ENCODE peak calls at places on chromosomes 5 and 9, in ten cellular contexts. One of them, this sample, is unnamed.

GRCh38 chr5:73120222-73121108 is at the start of gene TMEM171:
- DNase-seq in iris pigment epithelial cell: peak
- DNase-seq in SW480: peak
- DNase-seq in heart right ventricle: peak
- DNase-seq in smooth muscle cell of the brain vasculature: no peak
- DNase-seq in NCI-H2081 treated with DMSO at 0.1 percent for 48 hours: no peak
- DNase-seq in Peyer's patch: peak
- DNase-seq in IMR-90: peak
- DNase-seq in T-helper 2 cell: no peak
- DNase-seq in Right ventricle myocardium superior: peak
- DNase-seq in this sample: peak

GRCh38 chr9:131522257-131523085 is 8.6 kb downstream of the UCK1 start:
- DNase-seq in iris pigment epithelial cell: no peak
- DNase-seq in SW480: no peak
- DNase-seq in heart right ventricle: no peak
- DNase-seq in smooth muscle cell of the brain vasculature: no peak
- DNase-seq in NCI-H2081 treated with DMSO at 0.1 percent for 48 hours: no peak
- DNase-seq in Peyer's patch: no peak
- DNase-seq in IMR-90: no peak
- DNase-seq in T-helper 2 cell: no peak
- DNase-seq in Right ventricle myocardium superior: no peak
- DNase-seq in this sample: no peak

GRCh38 chr5:172871561-172871960 is 37.5 kb downstream of the ERGIC1 start:
- DNase-seq in iris pigment epithelial cell: no peak
- DNase-seq in SW480: no peak
- DNase-seq in heart right ventricle: no peak
- DNase-seq in smooth muscle cell of the brain vasculature: no peak
- DNase-seq in NCI-H2081 treated with DMSO at 0.1 percent for 48 hours: no peak
- DNase-seq in Peyer's patch: no peak
- DNase-seq in IMR-90: no peak
- DNase-seq in T-helper 2 cell: no peak
- DNase-seq in Right ventricle myocardium superior: no peak
- DNase-seq in this sample: no peak

GRCh38 chr9:35645736-35646582 is 4.8 kb downstream of the SIT1 start:
- DNase-seq in iris pigment epithelial cell: peak
- DNase-seq in SW480: peak
- DNase-seq in heart right ventricle: no peak
- DNase-seq in smooth muscle cell of the brain vasculature: no peak
- DNase-seq in NCI-H2081 treated with DMSO at 0.1 percent for 48 hours: no peak
- DNase-seq in Peyer's patch: peak
- DNase-seq in IMR-90: no peak
- DNase-seq in T-helper 2 cell: peak
- DNase-seq in Right ventricle myocardium superior: no peak
- DNase-seq in this sample: no peak

GRCh38 chr5:168314735-168315411 is 23.4 kb downstream of the WWC1 start:
- DNase-seq in iris pigment epithelial cell: peak
- DNase-seq in SW480: peak
- DNase-seq in heart right ventricle: no peak
- DNase-seq in smooth muscle cell of the brain vasculature: no peak
- DNase-seq in NCI-H2081 treated with DMSO at 0.1 percent for 48 hours: no peak
- DNase-seq in Peyer's patch: peak
- DNase-seq in IMR-90: peak
- DNase-seq in T-helper 2 cell: no peak
- DNase-seq in Right ventricle myocardium superior: no peak
- DNase-seq in this sample: peak

GRCh38 chr5:8363133-8363532 is 494.2 kb downstream of the MTRR start:
- DNase-seq in iris pigment epithelial cell: peak
- DNase-seq in SW480: peak
- DNase-seq in heart right ventricle: no peak
- DNase-seq in smooth muscle cell of the brain vasculature: no peak
- DNase-seq in NCI-H2081 treated with DMSO at 0.1 percent for 48 hours: no peak
- DNase-seq in Peyer's patch: no peak
- DNase-seq in IMR-90: peak
- DNase-seq in T-helper 2 cell: no peak
- DNase-seq in Right ventricle myocardium superior: no peak
- DNase-seq in this sample: no peak

GRCh38 chr5:157890825-157891587 is 32.1 kb upstream of the CLINT1 start:
- DNase-seq in iris pigment epithelial cell: no peak
- DNase-seq in SW480: no peak
- DNase-seq in heart right ventricle: no peak
- DNase-seq in smooth muscle cell of the brain vasculature: no peak
- DNase-seq in NCI-H2081 treated with DMSO at 0.1 percent for 48 hours: no peak
- DNase-seq in Peyer's patch: no peak
- DNase-seq in IMR-90: peak
- DNase-seq in T-helper 2 cell: peak
- DNase-seq in Right ventricle myocardium superior: no peak
- DNase-seq in this sample: no peak

GRCh38 chr5:51664491-51665294 is 281.4 kb downstream of the ISL1 start:
- DNase-seq in iris pigment epithelial cell: no peak
- DNase-seq in SW480: no peak
- DNase-seq in heart right ventricle: no peak
- DNase-seq in smooth muscle cell of the brain vasculature: no peak
- DNase-seq in NCI-H2081 treated with DMSO at 0.1 percent for 48 hours: no peak
- DNase-seq in Peyer's patch: no peak
- DNase-seq in IMR-90: no peak
- DNase-seq in T-helper 2 cell: no peak
- DNase-seq in Right ventricle myocardium superior: no peak
- DNase-seq in this sample: no peak

GRCh38 chr5:131224387-131225191 is 39.3 kb upstream of the CDC42SE2 start:
- DNase-seq in iris pigment epithelial cell: peak
- DNase-seq in SW480: no peak
- DNase-seq in heart right ventricle: peak
- DNase-seq in smooth muscle cell of the brain vasculature: no peak
- DNase-seq in NCI-H2081 treated with DMSO at 0.1 percent for 48 hours: no peak
- DNase-seq in Peyer's patch: peak
- DNase-seq in IMR-90: no peak
- DNase-seq in T-helper 2 cell: peak
- DNase-seq in Right ventricle myocardium superior: peak
- DNase-seq in this sample: no peak

GRCh38 chr9:71966601-71967000 is 55.2 kb downstream of the C9orf85 start:
- DNase-seq in iris pigment epithelial cell: no peak
- DNase-seq in SW480: no peak
- DNase-seq in heart right ventricle: no peak
- DNase-seq in smooth muscle cell of the brain vasculature: no peak
- DNase-seq in NCI-H2081 treated with DMSO at 0.1 percent for 48 hours: no peak
- DNase-seq in Peyer's patch: no peak
- DNase-seq in IMR-90: no peak
- DNase-seq in T-helper 2 cell: no peak
- DNase-seq in Right ventricle myocardium superior: no peak
- DNase-seq in this sample: no peak

GRCh38 chr5:30337084-30337573 is 856.4 kb upstream of the CDH6 start:
- DNase-seq in iris pigment epithelial cell: no peak
- DNase-seq in SW480: no peak
- DNase-seq in heart right ventricle: no peak
- DNase-seq in smooth muscle cell of the brain vasculature: no peak
- DNase-seq in NCI-H2081 treated with DMSO at 0.1 percent for 48 hours: no peak
- DNase-seq in Peyer's patch: no peak
- DNase-seq in IMR-90: no peak
- DNase-seq in T-helper 2 cell: no peak
- DNase-seq in Right ventricle myocardium superior: no peak
- DNase-seq in this sample: no peak

GRCh38 chr5:76641514-76642120 is 18.4 kb upstream of the F2RL2 start:
- DNase-seq in iris pigment epithelial cell: peak
- DNase-seq in SW480: peak
- DNase-seq in heart right ventricle: no peak
- DNase-seq in smooth muscle cell of the brain vasculature: peak
- DNase-seq in NCI-H2081 treated with DMSO at 0.1 percent for 48 hours: no peak
- DNase-seq in Peyer's patch: no peak
- DNase-seq in IMR-90: peak
- DNase-seq in T-helper 2 cell: peak
- DNase-seq in Right ventricle myocardium superior: no peak
- DNase-seq in this sample: peak

GRCh38 chr5:60492958-60493357 is 207.0 kb downstream of the DEPDC1B start:
- DNase-seq in iris pigment epithelial cell: no peak
- DNase-seq in SW480: no peak
- DNase-seq in heart right ventricle: no peak
- DNase-seq in smooth muscle cell of the brain vasculature: no peak
- DNase-seq in NCI-H2081 treated with DMSO at 0.1 percent for 48 hours: no peak
- DNase-seq in Peyer's patch: no peak
- DNase-seq in IMR-90: peak
- DNase-seq in T-helper 2 cell: no peak
- DNase-seq in Right ventricle myocardium superior: no peak
- DNase-seq in this sample: no peak

GRCh38 chr9:129235931-129236331 is 57.9 kb upstream of the IER5L start:
- DNase-seq in iris pigment epithelial cell: no peak
- DNase-seq in SW480: peak
- DNase-seq in heart right ventricle: no peak
- DNase-seq in smooth muscle cell of the brain vasculature: no peak
- DNase-seq in NCI-H2081 treated with DMSO at 0.1 percent for 48 hours: no peak
- DNase-seq in Peyer's patch: peak
- DNase-seq in IMR-90: no peak
- DNase-seq in T-helper 2 cell: peak
- DNase-seq in Right ventricle myocardium superior: no peak
- DNase-seq in this sample: no peak

GRCh38 chr5:143024227-143024920 is 254.2 kb downstream of the ARHGAP26 start:
- DNase-seq in iris pigment epithelial cell: no peak
- DNase-seq in SW480: no peak
- DNase-seq in heart right ventricle: no peak
- DNase-seq in smooth muscle cell of the brain vasculature: no peak
- DNase-seq in NCI-H2081 treated with DMSO at 0.1 percent for 48 hours: no peak
- DNase-seq in Peyer's patch: no peak
- DNase-seq in IMR-90: no peak
- DNase-seq in T-helper 2 cell: no peak
- DNase-seq in Right ventricle myocardium superior: no peak
- DNase-seq in this sample: no peak

GRCh38 chr5:21152611-21153010 is 1164.6 kb upstream of the CDH18 start:
- DNase-seq in iris pigment epithelial cell: peak
- DNase-seq in SW480: peak
- DNase-seq in heart right ventricle: no peak
- DNase-seq in smooth muscle cell of the brain vasculature: peak
- DNase-seq in NCI-H2081 treated with DMSO at 0.1 percent for 48 hours: peak
- DNase-seq in Peyer's patch: no peak
- DNase-seq in IMR-90: peak
- DNase-seq in T-helper 2 cell: no peak
- DNase-seq in Right ventricle myocardium superior: no peak
- DNase-seq in this sample: no peak

GRCh38 chr9:38178282-38178681 is 109.3 kb upstream of the SHB start:
- DNase-seq in iris pigment epithelial cell: no peak
- DNase-seq in SW480: peak
- DNase-seq in heart right ventricle: no peak
- DNase-seq in smooth muscle cell of the brain vasculature: no peak
- DNase-seq in NCI-H2081 treated with DMSO at 0.1 percent for 48 hours: no peak
- DNase-seq in Peyer's patch: no peak
- DNase-seq in IMR-90: no peak
- DNase-seq in T-helper 2 cell: no peak
- DNase-seq in Right ventricle myocardium superior: no peak
- DNase-seq in this sample: no peak

GRCh38 chr5:13566903-13567339 is 377.6 kb downstream of the DNAH5 start:
- DNase-seq in iris pigment epithelial cell: peak
- DNase-seq in SW480: peak
- DNase-seq in heart right ventricle: no peak
- DNase-seq in smooth muscle cell of the brain vasculature: no peak
- DNase-seq in NCI-H2081 treated with DMSO at 0.1 percent for 48 hours: no peak
- DNase-seq in Peyer's patch: no peak
- DNase-seq in IMR-90: peak
- DNase-seq in T-helper 2 cell: no peak
- DNase-seq in Right ventricle myocardium superior: no peak
- DNase-seq in this sample: peak

GRCh38 chr5:56829137-56829536 is 13.8 kb downstream of the MAP3K1 start:
- DNase-seq in iris pigment epithelial cell: no peak
- DNase-seq in SW480: peak
- DNase-seq in heart right ventricle: no peak
- DNase-seq in smooth muscle cell of the brain vasculature: no peak
- DNase-seq in NCI-H2081 treated with DMSO at 0.1 percent for 48 hours: no peak
- DNase-seq in Peyer's patch: no peak
- DNase-seq in IMR-90: peak
- DNase-seq in T-helper 2 cell: peak
- DNase-seq in Right ventricle myocardium superior: no peak
- DNase-seq in this sample: no peak